ENCODE peak calls at places on chromosomes 2 and 18, in ten cellular contexts. One of them, this sample, is unnamed.

GRCh38 chr2:241874277-241874925 is 4.9 kb downstream of the RTP5 start:
- DNase-seq in neural progenitor cell: no peak
- DNase-seq in sciatic nerve: no peak
- DNase-seq in coronary artery: no peak
- DNase-seq in DMS 273 treated with DMSO at 0.1 percent for 48 hours: no peak
- DNase-seq in stimulated activated CD4-positive, alpha-beta T cell treated with anti-CD3 and anti-CD28 coated beads, Interleukin-1b, Interleukin-23, amount 100 ng/mL, for 48 hours: no peak
- DNase-seq in GM12865: no peak
- DNase-seq in RWPE1: no peak
- DNase-seq in choroid plexus epithelial cell: no peak
- DNase-seq in left kidney: no peak
- DNase-seq in this sample: no peak

GRCh38 chr2:113224647-113225046 is 50.9 kb downstream of the PSD4 start:
- DNase-seq in RWPE1: no peak
- DNase-seq in choroid plexus epithelial cell: no peak
- DNase-seq in neural progenitor cell: no peak
- DNase-seq in GM12865: no peak
- DNase-seq in stimulated activated CD4-positive, alpha-beta T cell treated with anti-CD3 and anti-CD28 coated beads, Interleukin-1b, Interleukin-23, amount 100 ng/mL, for 48 hours: no peak
- DNase-seq in DMS 273 treated with DMSO at 0.1 percent for 48 hours: no peak
- DNase-seq in left kidney: no peak
- DNase-seq in sciatic nerve: no peak
- DNase-seq in coronary artery: no peak
- DNase-seq in this sample: no peak

GRCh38 chr2:229084467-229084866 is 186.6 kb downstream of the PID1 start:
- DNase-seq in sciatic nerve: no peak
- DNase-seq in RWPE1: no peak
- DNase-seq in left kidney: no peak
- DNase-seq in choroid plexus epithelial cell: peak
- DNase-seq in stimulated activated CD4-positive, alpha-beta T cell treated with anti-CD3 and anti-CD28 coated beads, Interleukin-1b, Interleukin-23, amount 100 ng/mL, for 48 hours: no peak
- DNase-seq in GM12865: no peak
- DNase-seq in DMS 273 treated with DMSO at 0.1 percent for 48 hours: no peak
- DNase-seq in neural progenitor cell: no peak
- DNase-seq in coronary artery: no peak
- DNase-seq in this sample: peak

GRCh38 chr2:112582314-112582746 is 2.1 kb upstream of the CHCHD5 start:
- DNase-seq in stimulated activated CD4-positive, alpha-beta T cell treated with anti-CD3 and anti-CD28 coated beads, Interleukin-1b, Interleukin-23, amount 100 ng/mL, for 48 hours: peak
- DNase-seq in choroid plexus epithelial cell: peak
- DNase-seq in coronary artery: no peak
- DNase-seq in neural progenitor cell: peak
- DNase-seq in DMS 273 treated with DMSO at 0.1 percent for 48 hours: peak
- DNase-seq in RWPE1: peak
- DNase-seq in left kidney: peak
- DNase-seq in sciatic nerve: no peak
- DNase-seq in GM12865: peak
- DNase-seq in this sample: peak

GRCh38 chr2:72515696-72516095 is 310.1 kb downstream of the EXOC6B start:
- DNase-seq in choroid plexus epithelial cell: peak
- DNase-seq in DMS 273 treated with DMSO at 0.1 percent for 48 hours: no peak
- DNase-seq in GM12865: no peak
- DNase-seq in left kidney: no peak
- DNase-seq in RWPE1: no peak
- DNase-seq in neural progenitor cell: no peak
- DNase-seq in sciatic nerve: no peak
- DNase-seq in coronary artery: no peak
- DNase-seq in stimulated activated CD4-positive, alpha-beta T cell treated with anti-CD3 and anti-CD28 coated beads, Interleukin-1b, Interleukin-23, amount 100 ng/mL, for 48 hours: no peak
- DNase-seq in this sample: no peak

GRCh38 chr2:27078267-27079194 is at the start of gene EMILIN1:
- DNase-seq in coronary artery: peak
- DNase-seq in RWPE1: no peak
- DNase-seq in choroid plexus epithelial cell: peak
- DNase-seq in stimulated activated CD4-positive, alpha-beta T cell treated with anti-CD3 and anti-CD28 coated beads, Interleukin-1b, Interleukin-23, amount 100 ng/mL, for 48 hours: no peak
- DNase-seq in left kidney: peak
- DNase-seq in neural progenitor cell: peak
- DNase-seq in sciatic nerve: peak
- DNase-seq in GM12865: no peak
- DNase-seq in DMS 273 treated with DMSO at 0.1 percent for 48 hours: no peak
- DNase-seq in this sample: peak

GRCh38 chr2:221485500-221485870 is 86.6 kb downstream of the EPHA4 start:
- DNase-seq in choroid plexus epithelial cell: no peak
- DNase-seq in GM12865: no peak
- DNase-seq in stimulated activated CD4-positive, alpha-beta T cell treated with anti-CD3 and anti-CD28 coated beads, Interleukin-1b, Interleukin-23, amount 100 ng/mL, for 48 hours: no peak
- DNase-seq in RWPE1: no peak
- DNase-seq in DMS 273 treated with DMSO at 0.1 percent for 48 hours: no peak
- DNase-seq in neural progenitor cell: no peak
- DNase-seq in left kidney: no peak
- DNase-seq in coronary artery: no peak
- DNase-seq in sciatic nerve: no peak
- DNase-seq in this sample: peak

GRCh38 chr2:212777020-212777491 is 238.5 kb upstream of the ERBB4 start:
- DNase-seq in coronary artery: no peak
- DNase-seq in GM12865: peak
- DNase-seq in left kidney: peak
- DNase-seq in neural progenitor cell: peak
- DNase-seq in RWPE1: peak
- DNase-seq in sciatic nerve: no peak
- DNase-seq in stimulated activated CD4-positive, alpha-beta T cell treated with anti-CD3 and anti-CD28 coated beads, Interleukin-1b, Interleukin-23, amount 100 ng/mL, for 48 hours: no peak
- DNase-seq in choroid plexus epithelial cell: peak
- DNase-seq in DMS 273 treated with DMSO at 0.1 percent for 48 hours: peak
- DNase-seq in this sample: peak

GRCh38 chr18:24270358-24270936 is 127.2 kb downstream of the OSBPL1A start:
- DNase-seq in RWPE1: no peak
- DNase-seq in coronary artery: no peak
- DNase-seq in left kidney: peak
- DNase-seq in DMS 273 treated with DMSO at 0.1 percent for 48 hours: no peak
- DNase-seq in choroid plexus epithelial cell: peak
- DNase-seq in sciatic nerve: no peak
- DNase-seq in GM12865: no peak
- DNase-seq in neural progenitor cell: no peak
- DNase-seq in stimulated activated CD4-positive, alpha-beta T cell treated with anti-CD3 and anti-CD28 coated beads, Interleukin-1b, Interleukin-23, amount 100 ng/mL, for 48 hours: no peak
- DNase-seq in this sample: no peak

GRCh38 chr18:46346213-46346612 is 242.0 kb downstream of the HAUS1 start:
- DNase-seq in coronary artery: no peak
- DNase-seq in neural progenitor cell: no peak
- DNase-seq in DMS 273 treated with DMSO at 0.1 percent for 48 hours: no peak
- DNase-seq in stimulated activated CD4-positive, alpha-beta T cell treated with anti-CD3 and anti-CD28 coated beads, Interleukin-1b, Interleukin-23, amount 100 ng/mL, for 48 hours: no peak
- DNase-seq in RWPE1: no peak
- DNase-seq in left kidney: no peak
- DNase-seq in sciatic nerve: no peak
- DNase-seq in choroid plexus epithelial cell: no peak
- DNase-seq in GM12865: peak
- DNase-seq in this sample: no peak

GRCh38 chr18:11710578-11710977 is 21.5 kb downstream of the GNAL start:
- DNase-seq in left kidney: no peak
- DNase-seq in RWPE1: no peak
- DNase-seq in choroid plexus epithelial cell: no peak
- DNase-seq in DMS 273 treated with DMSO at 0.1 percent for 48 hours: no peak
- DNase-seq in neural progenitor cell: no peak
- DNase-seq in coronary artery: no peak
- DNase-seq in sciatic nerve: no peak
- DNase-seq in stimulated activated CD4-positive, alpha-beta T cell treated with anti-CD3 and anti-CD28 coated beads, Interleukin-1b, Interleukin-23, amount 100 ng/mL, for 48 hours: no peak
- DNase-seq in GM12865: no peak
- DNase-seq in this sample: no peak

GRCh38 chr2:178190938-178191910 is 3.1 kb upstream of the OSBPL6 start:
- DNase-seq in GM12865: peak
- DNase-seq in choroid plexus epithelial cell: no peak
- DNase-seq in stimulated activated CD4-positive, alpha-beta T cell treated with anti-CD3 and anti-CD28 coated beads, Interleukin-1b, Interleukin-23, amount 100 ng/mL, for 48 hours: no peak
- DNase-seq in neural progenitor cell: no peak
- DNase-seq in sciatic nerve: no peak
- DNase-seq in left kidney: no peak
- DNase-seq in coronary artery: no peak
- DNase-seq in DMS 273 treated with DMSO at 0.1 percent for 48 hours: no peak
- DNase-seq in RWPE1: no peak
- DNase-seq in this sample: no peak

GRCh38 chr2:69118609-69119008 is 105.6 kb downstream of the ANTXR1 start:
- DNase-seq in neural progenitor cell: no peak
- DNase-seq in RWPE1: no peak
- DNase-seq in stimulated activated CD4-positive, alpha-beta T cell treated with anti-CD3 and anti-CD28 coated beads, Interleukin-1b, Interleukin-23, amount 100 ng/mL, for 48 hours: no peak
- DNase-seq in coronary artery: peak
- DNase-seq in left kidney: no peak
- DNase-seq in choroid plexus epithelial cell: peak
- DNase-seq in GM12865: no peak
- DNase-seq in DMS 273 treated with DMSO at 0.1 percent for 48 hours: no peak
- DNase-seq in sciatic nerve: no peak
- DNase-seq in this sample: no peak

GRCh38 chr2:165440367-165440766 is 29.1 kb upstream of the CSRNP3 start:
- DNase-seq in choroid plexus epithelial cell: peak
- DNase-seq in coronary artery: no peak
- DNase-seq in sciatic nerve: no peak
- DNase-seq in left kidney: peak
- DNase-seq in DMS 273 treated with DMSO at 0.1 percent for 48 hours: peak
- DNase-seq in stimulated activated CD4-positive, alpha-beta T cell treated with anti-CD3 and anti-CD28 coated beads, Interleukin-1b, Interleukin-23, amount 100 ng/mL, for 48 hours: no peak
- DNase-seq in RWPE1: no peak
- DNase-seq in GM12865: no peak
- DNase-seq in neural progenitor cell: no peak
- DNase-seq in this sample: peak

GRCh38 chr2:1153959-1154358 is 203.3 kb downstream of the SNTG2 start:
- DNase-seq in GM12865: no peak
- DNase-seq in stimulated activated CD4-positive, alpha-beta T cell treated with anti-CD3 and anti-CD28 coated beads, Interleukin-1b, Interleukin-23, amount 100 ng/mL, for 48 hours: no peak
- DNase-seq in DMS 273 treated with DMSO at 0.1 percent for 48 hours: no peak
- DNase-seq in choroid plexus epithelial cell: no peak
- DNase-seq in coronary artery: no peak
- DNase-seq in sciatic nerve: no peak
- DNase-seq in RWPE1: no peak
- DNase-seq in left kidney: no peak
- DNase-seq in neural progenitor cell: no peak
- DNase-seq in this sample: no peak

GRCh38 chr18:59448546-59448945 is 89.5 kb upstream of the LMAN1 start:
- DNase-seq in left kidney: no peak
- DNase-seq in neural progenitor cell: no peak
- DNase-seq in sciatic nerve: no peak
- DNase-seq in GM12865: no peak
- DNase-seq in DMS 273 treated with DMSO at 0.1 percent for 48 hours: no peak
- DNase-seq in RWPE1: no peak
- DNase-seq in coronary artery: no peak
- DNase-seq in choroid plexus epithelial cell: peak
- DNase-seq in stimulated activated CD4-positive, alpha-beta T cell treated with anti-CD3 and anti-CD28 coated beads, Interleukin-1b, Interleukin-23, amount 100 ng/mL, for 48 hours: no peak
- DNase-seq in this sample: peak

GRCh38 chr2:216030210-216030609 is 16.9 kb upstream of the MREG start:
- DNase-seq in coronary artery: no peak
- DNase-seq in stimulated activated CD4-positive, alpha-beta T cell treated with anti-CD3 and anti-CD28 coated beads, Interleukin-1b, Interleukin-23, amount 100 ng/mL, for 48 hours: no peak
- DNase-seq in DMS 273 treated with DMSO at 0.1 percent for 48 hours: no peak
- DNase-seq in left kidney: no peak
- DNase-seq in choroid plexus epithelial cell: no peak
- DNase-seq in RWPE1: no peak
- DNase-seq in neural progenitor cell: no peak
- DNase-seq in GM12865: peak
- DNase-seq in sciatic nerve: no peak
- DNase-seq in this sample: no peak

GRCh38 chr2:186125156-186125555 is 360.9 kb upstream of the ZC3H15 start:
- DNase-seq in neural progenitor cell: no peak
- DNase-seq in sciatic nerve: no peak
- DNase-seq in stimulated activated CD4-positive, alpha-beta T cell treated with anti-CD3 and anti-CD28 coated beads, Interleukin-1b, Interleukin-23, amount 100 ng/mL, for 48 hours: no peak
- DNase-seq in choroid plexus epithelial cell: no peak
- DNase-seq in RWPE1: no peak
- DNase-seq in DMS 273 treated with DMSO at 0.1 percent for 48 hours: no peak
- DNase-seq in coronary artery: no peak
- DNase-seq in left kidney: peak
- DNase-seq in GM12865: no peak
- DNase-seq in this sample: no peak

GRCh38 chr18:12652861-12653401 is 5.0 kb downstream of the SPIRE1 start:
- DNase-seq in choroid plexus epithelial cell: peak
- DNase-seq in left kidney: no peak
- DNase-seq in stimulated activated CD4-positive, alpha-beta T cell treated with anti-CD3 and anti-CD28 coated beads, Interleukin-1b, Interleukin-23, amount 100 ng/mL, for 48 hours: peak
- DNase-seq in RWPE1: no peak
- DNase-seq in neural progenitor cell: peak
- DNase-seq in GM12865: no peak
- DNase-seq in coronary artery: no peak
- DNase-seq in DMS 273 treated with DMSO at 0.1 percent for 48 hours: no peak
- DNase-seq in sciatic nerve: no peak
- DNase-seq in this sample: no peak

GRCh38 chr2:55010149-55010591 is 40.1 kb downstream of the RTN4 start:
- DNase-seq in stimulated activated CD4-positive, alpha-beta T cell treated with anti-CD3 and anti-CD28 coated beads, Interleukin-1b, Interleukin-23, amount 100 ng/mL, for 48 hours: peak
- DNase-seq in GM12865: peak
- DNase-seq in DMS 273 treated with DMSO at 0.1 percent for 48 hours: peak
- DNase-seq in left kidney: peak
- DNase-seq in RWPE1: peak
- DNase-seq in sciatic nerve: no peak
- DNase-seq in neural progenitor cell: peak
- DNase-seq in coronary artery: no peak
- DNase-seq in choroid plexus epithelial cell: peak
- DNase-seq in this sample: peak

GRCh38 chr2:160474319-160474645 is 19.3 kb downstream of the RBMS1 start:
- DNase-seq in sciatic nerve: no peak
- DNase-seq in GM12865: no peak
- DNase-seq in RWPE1: no peak
- DNase-seq in DMS 273 treated with DMSO at 0.1 percent for 48 hours: no peak
- DNase-seq in choroid plexus epithelial cell: peak
- DNase-seq in neural progenitor cell: no peak
- DNase-seq in left kidney: no peak
- DNase-seq in coronary artery: no peak
- DNase-seq in stimulated activated CD4-positive, alpha-beta T cell treated with anti-CD3 and anti-CD28 coated beads, Interleukin-1b, Interleukin-23, amount 100 ng/mL, for 48 hours: no peak
- DNase-seq in this sample: no peak

GRCh38 chr18:79637921-79638855 is 41.4 kb upstream of the CTDP1 start:
- DNase-seq in stimulated activated CD4-positive, alpha-beta T cell treated with anti-CD3 and anti-CD28 coated beads, Interleukin-1b, Interleukin-23, amount 100 ng/mL, for 48 hours: no peak
- DNase-seq in RWPE1: no peak
- DNase-seq in coronary artery: no peak
- DNase-seq in GM12865: no peak
- DNase-seq in choroid plexus epithelial cell: no peak
- DNase-seq in neural progenitor cell: no peak
- DNase-seq in DMS 273 treated with DMSO at 0.1 percent for 48 hours: no peak
- DNase-seq in left kidney: peak
- DNase-seq in sciatic nerve: no peak
- DNase-seq in this sample: no peak

GRCh38 chr2:111222204-111222866 is 101.6 kb downstream of the BCL2L11 start:
- DNase-seq in choroid plexus epithelial cell: no peak
- DNase-seq in GM12865: no peak
- DNase-seq in left kidney: no peak
- DNase-seq in stimulated activated CD4-positive, alpha-beta T cell treated with anti-CD3 and anti-CD28 coated beads, Interleukin-1b, Interleukin-23, amount 100 ng/mL, for 48 hours: no peak
- DNase-seq in neural progenitor cell: no peak
- DNase-seq in DMS 273 treated with DMSO at 0.1 percent for 48 hours: no peak
- DNase-seq in sciatic nerve: no peak
- DNase-seq in RWPE1: no peak
- DNase-seq in coronary artery: no peak
- DNase-seq in this sample: no peak

GRCh38 chr2:26284132-26284531 is 39.4 kb downstream of the HADHB start:
- DNase-seq in left kidney: no peak
- DNase-seq in GM12865: no peak
- DNase-seq in RWPE1: peak
- DNase-seq in coronary artery: no peak
- DNase-seq in sciatic nerve: no peak
- DNase-seq in neural progenitor cell: no peak
- DNase-seq in DMS 273 treated with DMSO at 0.1 percent for 48 hours: no peak
- DNase-seq in stimulated activated CD4-positive, alpha-beta T cell treated with anti-CD3 and anti-CD28 coated beads, Interleukin-1b, Interleukin-23, amount 100 ng/mL, for 48 hours: no peak
- DNase-seq in choroid plexus epithelial cell: peak
- DNase-seq in this sample: no peak

GRCh38 chr18:69328086-69328485 is 72.6 kb upstream of the DOK6 start:
- DNase-seq in RWPE1: no peak
- DNase-seq in GM12865: no peak
- DNase-seq in coronary artery: no peak
- DNase-seq in sciatic nerve: no peak
- DNase-seq in choroid plexus epithelial cell: no peak
- DNase-seq in left kidney: no peak
- DNase-seq in DMS 273 treated with DMSO at 0.1 percent for 48 hours: no peak
- DNase-seq in stimulated activated CD4-positive, alpha-beta T cell treated with anti-CD3 and anti-CD28 coated beads, Interleukin-1b, Interleukin-23, amount 100 ng/mL, for 48 hours: no peak
- DNase-seq in neural progenitor cell: no peak
- DNase-seq in this sample: no peak

GRCh38 chr18:8468911-8469310 is 140.3 kb upstream of the RAB12 start:
- DNase-seq in neural progenitor cell: no peak
- DNase-seq in stimulated activated CD4-positive, alpha-beta T cell treated with anti-CD3 and anti-CD28 coated beads, Interleukin-1b, Interleukin-23, amount 100 ng/mL, for 48 hours: no peak
- DNase-seq in sciatic nerve: no peak
- DNase-seq in choroid plexus epithelial cell: peak
- DNase-seq in coronary artery: no peak
- DNase-seq in DMS 273 treated with DMSO at 0.1 percent for 48 hours: no peak
- DNase-seq in GM12865: no peak
- DNase-seq in RWPE1: no peak
- DNase-seq in left kidney: peak
- DNase-seq in this sample: no peak

GRCh38 chr2:65075176-65075575 is 19.0 kb downstream of the CEP68 start:
- DNase-seq in stimulated activated CD4-positive, alpha-beta T cell treated with anti-CD3 and anti-CD28 coated beads, Interleukin-1b, Interleukin-23, amount 100 ng/mL, for 48 hours: no peak
- DNase-seq in left kidney: no peak
- DNase-seq in GM12865: no peak
- DNase-seq in choroid plexus epithelial cell: no peak
- DNase-seq in RWPE1: no peak
- DNase-seq in sciatic nerve: no peak
- DNase-seq in coronary artery: no peak
- DNase-seq in neural progenitor cell: no peak
- DNase-seq in DMS 273 treated with DMSO at 0.1 percent for 48 hours: no peak
- DNase-seq in this sample: no peak

GRCh38 chr2:84830095-84830494 is 50.8 kb downstream of the TRABD2A start:
- DNase-seq in stimulated activated CD4-positive, alpha-beta T cell treated with anti-CD3 and anti-CD28 coated beads, Interleukin-1b, Interleukin-23, amount 100 ng/mL, for 48 hours: no peak
- DNase-seq in GM12865: no peak
- DNase-seq in coronary artery: no peak
- DNase-seq in sciatic nerve: peak
- DNase-seq in left kidney: peak
- DNase-seq in RWPE1: peak
- DNase-seq in DMS 273 treated with DMSO at 0.1 percent for 48 hours: no peak
- DNase-seq in choroid plexus epithelial cell: peak
- DNase-seq in neural progenitor cell: no peak
- DNase-seq in this sample: no peak

This sample was measured in fibroblast of the conjunctiva.